ENCODE peak calls at places on chromosomes 2 and 18, in five cellular contexts. T is A549, Y is SK-N-SH, W is K562, U is HepG2. V is an unnamed sample.

GRCh38 chr18:57640236-57640635 is 18.6 kb upstream of the NARS1 start:
- DNase-seq in Y (no peak), T (no peak), W (no peak), U (no peak), V (no peak)

GRCh38 chr18:35458677-35459441 is 38.9 kb downstream of the INO80C start:
- DNase-seq in W (peak), T (peak), Y (no peak), U (peak), V (peak)

GRCh38 chr2:17331636-17332035 is 186.6 kb downstream of the RAD51AP2 start:
- DNase-seq in U (no peak), Y (no peak), W (no peak), T (no peak), V (no peak)

GRCh38 chr2:143833258-143833657 is 686.7 kb downstream of the ZEB2 start:
- DNase-seq in U (no peak), W (no peak), T (no peak), Y (no peak), V (no peak)

GRCh38 chr2:86622409-86622877 is 1.2 kb downstream of the RNF103 start:
- DNase-seq in U (no peak), T (no peak), Y (peak), W (peak), V (no peak)

GRCh38 chr2:170928036-170928823 is 823 bp upstream of the GORASP2 start:
- DNase-seq in U (peak), T (peak), Y (no peak), W (no peak), V (no peak)

GRCh38 chr2:133459590-133459989 is 108.7 kb downstream of the NCKAP5 start:
- DNase-seq in T (no peak), W (no peak), Y (no peak), U (no peak), V (no peak)

GRCh38 chr2:164910091-164910899 is 45.0 kb downstream of the SLC38A11 start:
- DNase-seq in W (no peak), T (no peak), Y (no peak), U (peak), V (no peak)

GRCh38 chr2:212958133-212958532 is 193.3 kb downstream of the IKZF2 start:
- DNase-seq in Y (no peak), U (no peak), T (no peak), W (no peak), V (no peak)

GRCh38 chr2:239769574-239770145 is 255.5 kb downstream of the NDUFA10 start:
- DNase-seq in W (no peak), Y (no peak), U (no peak), T (no peak), V (no peak)

GRCh38 chr18:76380791-76381405 is 114.1 kb downstream of the ZNF516 start:
- DNase-seq in Y (no peak), T (peak), W (peak), U (no peak), V (no peak)

GRCh38 chr2:148486655-148487054 is 157.9 kb upstream of the EPC2 start:
- DNase-seq in T (no peak), W (no peak), Y (no peak), U (no peak), V (no peak)

GRCh38 chr2:177030391-177031000 is 182.1 kb upstream of the HNRNPA3 start:
- DNase-seq in T (no peak), U (no peak), Y (peak), W (no peak), V (no peak)

GRCh38 chr18:50819027-50819726 is 639 bp downstream of the MRO start:
- DNase-seq in Y (peak), T (peak), W (peak), U (peak), V (no peak)

GRCh38 chr2:236674646-236675045 is 105.0 kb downstream of the ACKR3 start:
- DNase-seq in W (no peak), T (no peak), U (no peak), Y (no peak), V (no peak)

GRCh38 chr2:239326831-239327535 is 73.8 kb downstream of the HDAC4 start:
- DNase-seq in Y (no peak), W (no peak), U (no peak), T (no peak), V (no peak)

GRCh38 chr18:31040982-31041345 is 1.6 kb downstream of the DSC3 start:
- DNase-seq in U (no peak), Y (peak), W (no peak), T (no peak), V (no peak)

GRCh38 chr2:29663266-29663665 is 258.1 kb downstream of the ALK start:
- DNase-seq in W (no peak), U (no peak), T (peak), Y (no peak), V (no peak)

GRCh38 chr18:22703883-22704626 is 229.1 kb upstream of the RBBP8 start:
- DNase-seq in Y (peak), W (peak), T (peak), U (peak), V (no peak)

GRCh38 chr2:27738349-27739057 is 33.0 kb upstream of the MRPL33 start:
- DNase-seq in U (peak), W (no peak), T (no peak), Y (no peak), V (no peak)

GRCh38 chr2:99708231-99708630 is 218.4 kb upstream of the REV1 start:
- DNase-seq in U (no peak), T (no peak), Y (peak), W (peak), V (no peak)

GRCh38 chr2:168416555-168416954 is 39.5 kb upstream of the CERS6 start:
- DNase-seq in T (no peak), U (no peak), Y (no peak), W (no peak), V (no peak)

GRCh38 chr2:239979243-239980023 is 45.7 kb downstream of the NDUFA10 start:
- DNase-seq in U (no peak), W (no peak), Y (no peak), T (no peak), V (no peak)

GRCh38 chr2:147679664-147680502 is 164.9 kb upstream of the ACVR2A start:
- DNase-seq in Y (no peak), W (no peak), U (no peak), T (no peak), V (no peak)

GRCh38 chr2:131035112-131035825 is 58.0 kb downstream of the FAM168B start:
- DNase-seq in Y (peak), W (no peak), U (no peak), T (no peak), V (no peak)

DNA sequence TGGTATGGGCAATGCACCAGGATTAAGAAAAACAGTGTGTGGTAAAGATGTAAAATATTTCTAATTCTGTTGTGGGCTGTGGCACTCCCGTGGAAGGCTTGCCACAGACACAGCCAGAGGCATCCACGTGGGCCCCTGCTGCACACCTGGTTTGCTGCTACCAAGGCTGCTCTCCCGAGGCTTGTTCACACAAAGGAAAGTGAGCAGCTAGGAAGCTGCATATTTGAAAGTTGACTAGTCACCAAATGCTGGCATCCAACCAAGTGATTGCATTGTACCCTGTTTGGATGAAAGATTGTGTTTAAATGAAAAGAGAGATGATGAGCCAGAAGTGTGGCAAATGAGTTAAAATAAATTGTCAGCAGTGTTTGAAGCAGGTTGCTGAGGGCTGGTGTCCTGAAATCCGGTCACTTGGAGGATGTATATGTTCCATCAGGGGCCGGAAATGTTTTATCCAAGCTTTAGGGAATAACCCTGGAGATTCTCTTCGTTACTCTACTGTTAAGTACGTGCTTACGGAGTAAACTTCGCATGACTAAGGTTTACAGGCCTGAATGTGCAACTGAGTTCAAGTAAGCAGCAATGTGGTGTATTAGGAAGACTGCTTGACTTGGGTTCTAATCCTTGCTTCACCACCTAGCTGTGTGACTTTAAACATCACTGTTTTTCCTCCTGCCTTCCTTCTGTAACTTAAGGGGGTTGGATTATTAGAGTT is 86.1 kb downstream of the MSH2 start:
- DNase-seq in U (peak), Y (no peak), W (no peak), T (peak), V (no peak)
- TF ChIP-seq REST in U (no peak), Y (no peak), W (no peak), T (no peak), V (no peak)

GRCh38 chr2:72533767-72534166 is 292.1 kb downstream of the EXOC6B start:
- DNase-seq in U (no peak), Y (no peak), T (no peak), W (no peak), V (no peak)

GRCh38 chr2:72543527-72544216 is 282.2 kb downstream of the EXOC6B start:
- DNase-seq in W (peak), T (no peak), Y (no peak), U (no peak), V (no peak)

GRCh38 chr2:72538486-72538885 is 287.3 kb downstream of the EXOC6B start:
- DNase-seq in Y (no peak), W (no peak), U (no peak), T (no peak), V (no peak)

GRCh38 chr2:72544554-72544953 is 281.3 kb downstream of the EXOC6B start:
- DNase-seq in U (no peak), T (no peak), Y (no peak), W (no peak), V (no peak)

DNA sequence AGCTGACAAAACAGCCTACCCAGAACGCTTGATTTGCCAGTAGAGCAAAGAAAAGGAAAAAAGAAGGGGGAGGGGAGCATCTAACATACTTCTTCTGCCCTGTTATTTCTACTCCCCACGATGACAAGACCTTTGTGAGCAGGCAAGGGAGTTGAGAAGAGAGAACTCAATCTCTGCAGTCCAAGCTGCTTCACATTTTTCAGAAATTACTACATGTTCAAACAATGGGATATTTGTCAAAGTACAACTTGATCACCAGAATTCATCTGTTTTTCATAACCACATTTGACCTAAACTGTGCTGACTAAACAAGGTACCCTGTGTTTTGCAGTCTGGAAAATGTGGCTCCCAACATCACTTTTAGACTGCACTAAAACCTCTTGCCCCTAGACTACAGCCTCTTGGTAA is 286.7 kb downstream of the EXOC6B start:
- DNase-seq in T (no peak), U (peak), W (peak), Y (no peak), V (no peak)
- TF ChIP-seq EP300 in T (no peak), U (no peak), W (no peak), Y (peak), V (no peak)

GRCh38 chr2:187748958-187749357 is 194.7 kb upstream of the TFPI start:
- DNase-seq in Y (no peak), T (no peak), W (no peak), U (no peak), V (no peak)
- TF ChIP-seq REST in Y (no peak), T (no peak), W (no peak), U (no peak), V (no peak)

DNA sequence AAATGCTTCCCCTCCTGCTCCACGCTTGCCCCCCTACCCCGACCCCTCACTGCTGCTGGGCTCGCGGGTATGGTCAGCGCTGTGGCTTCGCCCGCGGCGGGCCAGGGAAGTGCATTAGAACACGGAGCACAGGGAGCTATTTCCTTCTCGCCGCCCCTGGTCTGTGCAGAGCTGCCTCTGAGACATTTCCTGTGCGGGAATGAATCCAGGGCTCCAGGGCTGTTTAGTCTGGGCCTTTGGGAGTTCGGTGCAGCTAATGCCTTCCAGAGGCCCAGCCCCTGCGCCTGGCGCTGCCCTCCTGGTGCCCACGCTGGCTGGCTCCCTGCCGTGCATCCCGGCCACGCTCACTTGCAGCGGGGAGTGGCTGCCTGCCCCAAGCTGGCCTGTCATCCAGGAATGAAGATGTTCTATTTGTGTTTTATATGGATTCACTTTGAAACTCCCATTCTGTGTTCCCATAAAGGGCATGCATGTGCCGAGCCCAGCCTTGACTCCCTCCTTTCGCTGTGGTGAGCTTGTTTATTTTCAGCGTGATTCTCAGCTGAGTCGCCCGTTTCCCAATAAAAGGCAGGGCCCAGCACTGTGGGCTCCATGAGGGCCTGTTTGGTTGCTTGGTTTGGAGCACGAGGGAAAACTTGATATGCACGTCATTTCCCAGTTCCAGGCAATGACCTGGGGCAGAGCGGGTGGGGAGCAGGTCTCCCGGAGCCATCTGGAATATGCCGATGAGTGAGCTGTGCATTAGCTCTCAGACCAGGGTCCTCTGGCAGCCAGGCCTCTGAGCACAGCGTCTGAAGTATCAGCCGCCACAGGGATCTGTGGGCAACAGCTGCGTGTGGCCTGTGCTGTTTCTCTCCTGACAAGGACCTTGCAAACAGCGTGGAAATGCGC is 42.7 kb downstream of the SH3RF3 start:
- DNase-seq in Y (peak), T (no peak), W (no peak), U (no peak), V (no peak)
- TF ChIP-seq EP300 in Y (peak), T (no peak), W (no peak), U (no peak), V (no peak)

GRCh38 chr2:111116016-111116746 is 4.5 kb upstream of the BCL2L11 start:
- DNase-seq in W (no peak), T (no peak), U (no peak), Y (no peak), V (peak)

GRCh38 chr2:111106720-111107119 is 14.0 kb upstream of the BCL2L11 start:
- DNase-seq in W (no peak), U (no peak), T (no peak), Y (no peak), V (no peak)

GRCh38 chr2:111113838-111114237 is 6.9 kb upstream of the BCL2L11 start:
- DNase-seq in T (no peak), W (no peak), U (no peak), Y (no peak), V (no peak)

GRCh38 chr2:111108745-111109271 is 11.9 kb upstream of the BCL2L11 start:
- DNase-seq in U (no peak), T (no peak), W (no peak), Y (no peak), V (no peak)

GRCh38 chr2:111111101-111111755 is 9.5 kb upstream of the BCL2L11 start:
- DNase-seq in U (no peak), Y (no peak), W (no peak), T (no peak), V (no peak)
- TF ChIP-seq REST in U (no peak), Y (no peak), W (no peak), T (no peak), V (no peak)

DNA sequence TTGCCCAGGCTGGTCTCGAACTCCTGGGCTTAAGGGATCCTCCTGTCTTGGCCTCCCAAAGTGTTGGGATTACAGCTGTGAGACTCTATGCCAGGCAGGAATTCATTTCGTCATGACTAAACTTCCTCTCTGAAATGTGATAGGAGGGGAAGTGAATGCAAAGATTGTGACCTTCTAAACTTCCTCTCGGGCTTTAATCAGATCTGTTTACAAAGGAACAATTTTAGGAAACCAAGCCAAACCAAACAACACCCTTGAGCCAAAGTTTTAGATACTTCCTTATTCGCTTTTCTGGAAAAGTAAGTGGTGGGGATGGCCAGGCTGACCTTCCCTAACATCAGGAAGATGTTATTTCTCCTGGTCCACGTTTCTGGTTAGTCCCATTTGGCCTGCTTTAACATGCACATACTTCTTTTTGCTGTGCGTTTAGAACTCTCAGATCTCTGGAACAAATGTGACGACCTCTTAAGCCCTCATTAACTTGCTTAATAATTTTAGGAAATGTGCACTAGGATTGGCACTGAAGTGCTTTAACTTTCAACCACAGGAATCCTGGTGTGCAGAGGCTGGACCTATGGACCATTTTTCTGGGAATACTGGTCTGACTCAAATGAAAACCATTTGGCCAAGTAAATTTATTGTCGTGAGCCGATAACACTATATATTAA is 33.2 kb upstream of the YES1 start:
- DNase-seq in W (no peak), T (peak), Y (no peak), U (peak), V (no peak)
- TF ChIP-seq EP300 in W (no peak), T (no peak), Y (no peak), U (peak), V (no peak)

GRCh38 chr2:44392338-44392943 is 30.7 kb downstream of the CAMKMT start:
- DNase-seq in Y (peak), U (peak), T (peak), W (peak), V (no peak)
- TF ChIP-seq REST in Y (no peak), U (no peak), T (no peak), W (no peak), V (no peak)

DNA sequence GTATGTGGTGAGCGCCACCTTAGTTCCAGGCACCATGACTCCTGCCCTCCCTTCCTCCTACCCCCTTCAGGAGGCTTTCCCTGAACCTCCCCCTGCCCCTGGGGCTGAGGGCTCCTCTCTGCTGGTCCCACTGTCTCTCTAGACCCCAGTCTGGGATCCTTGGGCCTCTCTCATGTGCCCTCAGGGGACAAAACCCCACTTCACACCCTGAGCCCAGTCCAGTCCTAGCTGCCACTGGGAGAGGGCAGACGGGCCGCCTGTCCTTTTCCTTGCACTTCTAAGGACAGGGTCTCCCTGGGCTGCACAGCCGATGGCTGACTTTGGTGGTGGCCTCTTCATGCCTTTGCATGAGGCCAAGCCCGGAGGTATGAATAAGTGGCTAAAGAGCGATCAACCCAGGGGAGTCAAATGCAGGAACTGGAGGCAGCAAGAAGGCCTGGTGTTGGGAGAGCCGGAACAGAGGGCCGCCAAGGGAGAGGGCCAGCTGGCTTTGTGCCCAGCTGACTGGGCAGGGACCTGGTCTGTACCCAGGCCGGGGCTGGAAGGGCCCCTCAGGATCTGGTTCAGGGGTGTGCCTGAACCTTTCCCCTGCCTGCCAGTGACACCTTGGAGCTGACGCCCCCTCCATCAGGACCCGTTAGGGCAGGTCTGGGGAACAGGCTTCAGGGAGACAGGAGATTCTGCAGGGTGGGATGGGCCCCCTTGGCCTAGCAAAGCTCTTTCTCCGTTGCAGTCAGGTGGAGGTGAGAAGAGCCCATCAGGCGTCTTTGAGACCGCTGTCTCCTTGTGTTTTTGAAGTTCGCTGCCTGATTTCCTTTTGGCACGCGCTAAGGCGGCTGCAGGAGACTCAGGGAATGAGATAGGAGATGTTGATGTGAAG is 29.6 kb downstream of the GLI2 start:
- DNase-seq in U (no peak), W (no peak), T (no peak), Y (peak), V (no peak)
- TF ChIP-seq EP300 in U (no peak), W (no peak), T (no peak), Y (no peak), V (no peak)

V was measured in GM12878.